ENCODE peak calls at places on chromosomes 7 and 10, in four cellular contexts. V is neuronal stem cell; W is CD4-positive, alpha-beta memory T cell; B is uterus. L is an unnamed sample.

GRCh38 chr10:70906953-70907618 is 18.7 kb upstream of the PCBD1 start:
- DNase-seq in V (no peak), B (no peak), W (no peak), L (no peak)

GRCh38 chr7:126689037-126689436 is 563.7 kb downstream of the GRM8 start:
- DNase-seq in B (no peak), W (no peak), V (no peak), L (no peak)

GRCh38 chr7:20598479-20599419 is 16.7 kb upstream of the ABCB5 start:
- DNase-seq in B (no peak), W (peak; percentile 27), V (peak; percentile 51), L (no peak)

GRCh38 chr10:33355267-33355666 is 20.8 kb upstream of the NRP1 start:
- DNase-seq in V (no peak), B (no peak), W (no peak), L (no peak)

GRCh38 chr10:112953075-112953501 is 3.0 kb downstream of the TCF7L2 start:
- DNase-seq in W (no peak), B (no peak), V (no peak), L (no peak)

GRCh38 chr7:89002942-89003618 is 207.5 kb upstream of the TEX47 start:
- DNase-seq in W (peak; percentile 7), V (no peak), B (no peak), L (no peak)

GRCh38 chr7:128357366-128357662 is 4.2 kb downstream of the PRRT4 start:
- DNase-seq in W (no peak), B (no peak), V (no peak), L (no peak)

GRCh38 chr7:143892527-143893300 is 9.3 kb downstream of the TCAF1 start:
- DNase-seq in B (no peak), W (peak; percentile 31), V (no peak), L (no peak)

GRCh38 chr10:86520871-86521619 is 547 bp downstream of the WAPL start:
- DNase-seq in W (peak; percentile 28), V (no peak), B (peak; percentile 21), L (peak; percentile 32)

GRCh38 chr7:107078517-107078966 is 34.0 kb downstream of the PRKAR2B start:
- DNase-seq in B (no peak), V (no peak), W (no peak), L (no peak)

GRCh38 chr10:75956624-75957023 is 525.2 kb downstream of the LRMDA start:
- DNase-seq in V (no peak), B (no peak), W (no peak), L (no peak)

GRCh38 chr7:100371561-100372171 is 1.6 kb upstream of the PILRA start:
- DNase-seq in B (no peak), W (no peak), V (no peak), L (no peak)

GRCh38 chr7:13578294-13578693 is 411.2 kb downstream of the ETV1 start:
- DNase-seq in V (no peak), B (no peak), W (no peak), L (no peak)

GRCh38 chr10:69086131-69086530 is 1.8 kb upstream of the SRGN start:
- DNase-seq in W (no peak), B (no peak), V (no peak), L (no peak)

GRCh38 chr7:1255817-1256340 is 23.2 kb downstream of the UNCX start:
- DNase-seq in B (no peak), W (no peak), V (no peak), L (no peak)

GRCh38 chr7:81501220-81501619 is 268.6 kb downstream of the HGF start:
- DNase-seq in W (no peak), B (no peak), V (no peak), L (no peak)

GRCh38 chr10:15068802-15069201 is 19.8 kb downstream of the ACBD7 start:
- DNase-seq in V (no peak), W (no peak), B (no peak), L (no peak)

GRCh38 chr10:28853195-28853594 is 175.9 kb downstream of the BAMBI start:
- DNase-seq in W (no peak), V (no peak), B (no peak), L (no peak)

GRCh38 chr7:110399421-110399820 is 691.5 kb upstream of the LRRN3 start:
- DNase-seq in V (no peak), B (no peak), W (no peak), L (no peak)

GRCh38 chr7:24576171-24577052 is 3.2 kb downstream of the PALS2 start:
- DNase-seq in B (peak; percentile 15), V (peak; percentile 38), W (no peak), L (no peak)

GRCh38 chr10:28054211-28054888 is 55.5 kb upstream of the ODAD2 start:
- DNase-seq in V (no peak), W (no peak), B (no peak), L (no peak)

GRCh38 chr10:132544744-132545658 is 7.4 kb downstream of the INPP5A start:
- DNase-seq in B (peak; percentile 16), W (no peak), V (no peak), L (no peak)

GRCh38 chr7:25809441-25809840 is 342.6 kb upstream of the NFE2L3 start:
- DNase-seq in V (no peak), B (no peak), W (no peak), L (no peak)

GRCh38 chr10:69630651-69631400 is 779 bp downstream of the FAM241B start:
- DNase-seq in V (no peak), B (no peak), W (no peak), L (no peak)

GRCh38 chr7:103811997-103812396 is 177.5 kb downstream of the RELN start:
- DNase-seq in B (no peak), V (no peak), W (peak; percentile 17), L (no peak)

GRCh38 chr7:32670105-32670504 is 174.8 kb downstream of the AVL9 start:
- DNase-seq in W (no peak), V (peak; percentile 5), B (no peak), L (no peak)

GRCh38 chr7:135745702-135746312 is 2.8 kb downstream of the FAM180A start:
- DNase-seq in W (no peak), B (peak; percentile 84), V (no peak), L (no peak)

GRCh38 chr7:56046728-56047445 is 4.4 kb downstream of the PSPH start:
- DNase-seq in B (no peak), V (no peak), W (no peak), L (no peak)

GRCh38 chr7:94333810-94334209 is 60.9 kb upstream of the COL1A2 start:
- DNase-seq in V (no peak), B (no peak), W (no peak), L (no peak)

GRCh38 chr7:155950898-155951553 is 138.8 kb upstream of the SHH start:
- DNase-seq in V (no peak), B (no peak), W (no peak), L (no peak)

GRCh38 chr10:89182894-89183293 is 24.2 kb downstream of the CH25H start:
- DNase-seq in W (no peak), B (no peak), V (no peak), L (no peak)

GRCh38 chr7:108529341-108529740 is 3.4 kb upstream of the PNPLA8 start:
- DNase-seq in B (no peak), W (no peak), V (no peak), L (no peak)

GRCh38 chr10:93288679-93289634 is 193.2 kb downstream of the MYOF start:
- DNase-seq in W (peak; percentile 33), V (peak; percentile 87), B (peak; percentile 29), L (peak; percentile 37)

DNA sequence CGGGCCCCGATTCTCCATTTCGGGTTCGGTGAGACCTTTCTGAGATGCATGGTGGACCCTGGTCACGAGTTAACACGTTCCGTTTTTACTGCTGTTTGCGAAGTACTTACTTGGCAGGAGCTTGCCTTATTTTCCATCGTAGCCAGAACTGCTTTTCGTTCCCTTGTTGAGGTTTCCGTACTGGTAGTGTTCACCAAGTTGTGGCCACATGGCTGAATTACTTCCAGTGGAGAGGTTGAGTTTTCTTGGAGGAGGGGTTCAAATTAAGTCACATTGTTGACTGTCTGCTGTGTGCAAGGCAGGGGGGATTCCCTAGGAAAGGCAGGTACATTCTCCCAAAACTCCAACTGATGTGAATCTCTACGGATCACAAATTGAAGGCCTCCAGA is 4.0 kb downstream of the MXI1 start:
- DNase-seq in V (no peak), B (no peak), W (peak; percentile 9), L (no peak)
- H3K27me3 ChIP-seq in V (no peaks in the 10 kb centered on the region), B (no peaks in the 10 kb centered on the region), W (no peaks in the 10 kb centered on the region), L (no peaks in the 10 kb centered on the region)

GRCh38 chr7:105654994-105655900 is 74.0 kb upstream of the EFCAB10 start:
- DNase-seq in W (no peak), B (peak; percentile 87), V (no peak), L (no peak)
- H3K27ac ChIP-seq in W (no peak overlapping the region), B (peak overlapping the region; percentile 63), V (peak overlapping the region; percentile 35), L (no peak overlapping the region)

DNA sequence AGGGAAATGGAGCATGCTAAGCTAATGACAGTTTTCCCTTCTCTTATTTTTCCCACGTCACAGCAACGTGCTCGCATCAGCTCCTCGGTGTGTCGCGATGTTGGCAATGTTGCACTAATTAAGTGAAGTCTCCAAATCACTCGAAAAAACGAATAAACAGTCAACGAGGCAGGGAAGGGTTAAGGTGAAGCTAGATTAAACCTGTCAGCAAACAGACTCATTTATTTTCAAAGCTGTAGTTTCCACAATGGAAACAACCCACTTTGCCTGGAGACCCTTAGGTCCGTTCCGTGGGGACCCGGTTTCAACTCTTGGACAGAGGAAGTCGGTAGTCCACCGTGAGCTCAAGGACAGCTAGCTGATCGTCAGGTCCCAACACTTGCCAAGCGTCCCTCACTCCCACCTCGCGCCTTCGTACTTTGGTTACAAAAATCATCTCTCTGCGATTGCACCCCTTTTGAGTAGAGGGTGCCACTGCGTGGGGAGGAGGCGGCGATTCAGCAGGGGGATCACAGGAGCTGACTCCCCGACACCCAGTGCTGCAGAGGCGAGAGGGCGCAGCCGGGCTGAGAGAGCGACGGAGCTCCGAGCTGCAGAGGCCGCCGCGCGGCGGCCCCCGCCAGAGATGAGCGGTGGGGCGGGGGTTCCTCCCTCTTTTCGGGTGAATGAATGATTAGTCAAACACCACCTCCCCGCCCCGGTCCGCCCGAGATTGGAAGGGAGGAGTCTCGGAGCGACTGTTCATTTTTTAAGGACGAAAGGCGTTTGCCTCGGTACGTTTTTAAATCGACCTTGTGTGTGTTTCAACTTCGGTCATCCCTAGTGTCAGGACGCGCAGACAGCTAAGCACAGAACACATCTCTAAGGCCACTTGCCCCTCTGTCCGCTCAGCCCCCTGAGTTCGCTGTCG is 1.3 kb upstream of the BMPER start:
- DNase-seq in B (peak; percentile 62), V (peak; percentile 54), W (no peak), L (no peak)
- H3K27me3 ChIP-seq in B (no peaks in the 10 kb centered on the region), V (no peaks in the 10 kb centered on the region), W (peaks cover 25% of the 10 kb centered on the region), L (peaks cover 62% of the 10 kb centered on the region)

DNA sequence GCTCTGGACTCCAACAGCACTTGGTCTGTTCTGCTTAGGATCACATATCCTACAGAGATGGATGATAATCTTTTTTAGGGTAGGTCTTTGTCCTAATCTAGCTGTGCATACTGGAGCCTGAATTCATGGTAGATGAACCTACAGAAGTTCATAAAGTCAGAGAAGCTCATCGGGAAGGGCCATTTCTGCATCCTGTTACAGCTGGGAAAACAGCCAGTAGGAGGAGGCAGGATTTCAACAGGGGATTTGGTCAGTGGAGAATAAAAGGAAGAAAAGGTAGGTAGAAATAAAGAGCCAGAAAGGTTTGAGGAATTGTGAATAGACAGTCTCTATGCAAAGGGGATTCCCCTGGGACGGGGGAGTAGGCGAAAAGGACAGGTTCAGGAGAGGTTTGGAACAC is 101.4 kb downstream of the ANK3 start:
- DNase-seq in B (no peak), W (no peak), V (no peak), L (no peak)
- H3K27ac ChIP-seq in B (no peak overlapping the region), W (no peak overlapping the region), V (no peak overlapping the region), L (no peak overlapping the region)

DNA sequence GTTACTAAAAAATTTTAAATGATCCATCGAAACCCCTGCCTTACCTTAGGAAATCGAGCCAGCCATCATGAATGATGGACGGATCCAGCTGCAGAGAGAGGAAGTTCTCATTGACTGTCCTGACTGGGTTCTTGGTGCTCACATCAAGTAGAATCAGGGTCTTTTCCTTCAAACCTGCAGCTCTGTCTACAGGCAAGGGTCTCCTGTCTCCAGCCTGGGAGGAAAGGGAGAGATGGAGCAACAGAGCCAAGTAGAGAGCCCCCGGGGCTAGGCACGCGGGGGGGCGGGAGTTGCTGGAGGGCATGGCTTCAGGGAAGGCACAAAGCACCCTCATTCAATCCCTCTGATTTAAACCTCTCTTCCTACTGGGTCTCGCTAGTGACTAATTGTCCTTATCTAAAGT is at the start of gene HPSE2:
- DNase-seq in V (no peak), B (no peak), W (no peak), L (no peak)
- H3K27me3 ChIP-seq in V (no peaks in the 10 kb centered on the region), B (peaks cover 31% of the 10 kb centered on the region), W (peaks cover 31% of the 10 kb centered on the region), L (peaks cover 73% of the 10 kb centered on the region)